ENCODE peak calls at places on chromosomes 16 and 17, in four cellular contexts. K is K562, H is HepG2, B is H1. C is an unnamed sample.

GRCh38 chr17:28745777-28746473 is 2.1 kb downstream of the TRAF4 start:
- DNase-seq in K (no peak), H (no peak), B (no peak), C (no peak)

GRCh38 chr17:49990921-49991320 is 4.1 kb downstream of the DLX3 start:
- DNase-seq in H (no peak), K (no peak), B (no peak), C (no peak)

GRCh38 chr16:11349599-11350276 is 4.5 kb downstream of the RMI2 start:
- DNase-seq in K (no peak), H (no peak), B (no peak), C (no peak)

GRCh38 chr16:66476328-66477027 is 49.4 kb downstream of the BEAN1 start:
- DNase-seq in B (no peak), H (no peak), K (peak), C (no peak)

GRCh38 chr17:72122336-72122667 is 1.5 kb downstream of the SOX9 start:
- DNase-seq in B (no peak), K (no peak), H (no peak), C (no peak)

GRCh38 chr17:41417576-41418015 is 6.8 kb downstream of the KRT37 start:
- DNase-seq in K (peak), H (peak), B (no peak), C (no peak)

GRCh38 chr16:66264311-66265105 is 102.0 kb upstream of the CDH5 start:
- DNase-seq in H (no peak), B (no peak), K (no peak), C (no peak)

GRCh38 chr17:205176-205538 is 23.7 kb upstream of the DOC2B start:
- DNase-seq in K (no peak), B (no peak), H (no peak), C (no peak)

GRCh38 chr17:76495663-76496400 is 5.4 kb downstream of the RHBDF2 start:
- DNase-seq in K (no peak), B (no peak), H (no peak), C (no peak)

GRCh38 chr17:40803617-40804082 is 3.9 kb upstream of the KRT28 start:
- DNase-seq in K (peak), H (peak), B (no peak), C (no peak)

GRCh38 chr17:733743-734142 is 1.3 kb downstream of the TLCD3A start:
- DNase-seq in H (no peak), B (no peak), K (no peak), C (no peak)

GRCh38 chr17:68675723-68676122 is 74.6 kb upstream of the FAM20A start:
- DNase-seq in B (no peak), H (no peak), K (no peak), C (no peak)

GRCh38 chr17:78252701-78253635 is 21.5 kb downstream of the TMEM235 start:
- DNase-seq in B (no peak), K (no peak), H (no peak), C (no peak)

GRCh38 chr16:69131167-69131748 is 1.1 kb downstream of the CHTF8 start:
- DNase-seq in H (no peak), B (no peak), K (peak), C (no peak)

GRCh38 chr17:48989100-48989499 is 8.1 kb upstream of the IGF2BP1 start:
- DNase-seq in K (no peak), H (no peak), B (no peak), C (no peak)

GRCh38 chr17:75131278-75132017 is at the start of gene NT5C:
- DNase-seq in H (peak), B (peak), K (peak), C (no peak)

GRCh38 chr16:81745704-81746558 is 33.2 kb upstream of the PLCG2 start:
- DNase-seq in H (peak), B (no peak), K (peak), C (no peak)

GRCh38 chr17:67707442-67707841 is 10.3 kb upstream of the NOL11 start:
- DNase-seq in B (no peak), H (no peak), K (no peak), C (no peak)

GRCh38 chr17:48037036-48037881 is at the start of gene COPZ2:
- DNase-seq in K (no peak), H (peak), B (no peak), C (no peak)

GRCh38 chr17:34706029-34706428 is 126.6 kb downstream of the TMEM132E start:
- DNase-seq in K (peak), B (no peak), H (no peak), C (no peak)

GRCh38 chr17:72273301-72274056 is 152.7 kb downstream of the SOX9 start:
- DNase-seq in K (no peak), B (no peak), H (no peak), C (no peak)

GRCh38 chr17:32461853-32462617 is 17.7 kb downstream of the PSMD11 start:
- DNase-seq in K (peak), H (peak), B (no peak), C (no peak)

GRCh38 chr17:81691196-81691595 is 7.4 kb downstream of the HGS start:
- DNase-seq in K (no peak), B (no peak), H (no peak), C (no peak)

GRCh38 chr16:72797606-72798005 is 250.3 kb downstream of the ZFHX3 start:
- DNase-seq in H (no peak), K (no peak), B (no peak), C (no peak)

GRCh38 chr17:29376667-29377268 is 13.4 kb upstream of the TAOK1 start:
- DNase-seq in H (no peak), B (no peak), K (no peak), C (no peak)

GRCh38 chr17:47776330-47777197 is 43.5 kb downstream of the TBX21 start:
- DNase-seq in B (no peak), H (peak), K (peak), C (no peak)

GRCh38 chr17:74566132-74566753 is 1.1 kb downstream of the CD300H start:
- DNase-seq in K (peak), B (peak), H (peak), C (no peak)

GRCh38 chr16:78297066-78297666 is 197.7 kb downstream of the WWOX start:
- DNase-seq in K (no peak), H (peak), B (no peak), C (no peak)

GRCh38 chr16:75380870-75381269 is 52.4 kb downstream of the CFDP1 start:
- DNase-seq in H (no peak), B (no peak), K (no peak), C (no peak)

GRCh38 chr16:84369938-84370627 is 1.7 kb downstream of the ATP2C2 start:
- DNase-seq in K (no peak), B (no peak), H (no peak), C (no peak)

GRCh38 chr16:84369105-84369504 is 767 bp downstream of the ATP2C2 start:
- DNase-seq in H (no peak), B (no peak), K (no peak), C (no peak)

GRCh38 chr16:84367297-84367680 is 1.0 kb upstream of the ATP2C2 start:
- DNase-seq in B (no peak), H (no peak), K (no peak), C (no peak)

GRCh38 chr16:84367750-84368320 is 503 bp upstream of the ATP2C2 start:
- DNase-seq in B (no peak), K (no peak), H (no peak), C (no peak)

GRCh38 chr16:84368327-84368996 is at the start of gene ATP2C2:
- DNase-seq in H (no peak), B (peak), K (peak), C (no peak)
- TF ChIP-seq BRCA1 in H (no peak), B (no peak), K (no peak), C (no peak)

GRCh38 chr16:86988920-86989715 is 328.1 kb downstream of the C16orf95 start:
- DNase-seq in H (no peak), K (no peak), B (no peak), C (no peak)
- TF ChIP-seq BRCA1 in H (no peak), K (no peak), B (no peak), C (no peak)

DNA sequence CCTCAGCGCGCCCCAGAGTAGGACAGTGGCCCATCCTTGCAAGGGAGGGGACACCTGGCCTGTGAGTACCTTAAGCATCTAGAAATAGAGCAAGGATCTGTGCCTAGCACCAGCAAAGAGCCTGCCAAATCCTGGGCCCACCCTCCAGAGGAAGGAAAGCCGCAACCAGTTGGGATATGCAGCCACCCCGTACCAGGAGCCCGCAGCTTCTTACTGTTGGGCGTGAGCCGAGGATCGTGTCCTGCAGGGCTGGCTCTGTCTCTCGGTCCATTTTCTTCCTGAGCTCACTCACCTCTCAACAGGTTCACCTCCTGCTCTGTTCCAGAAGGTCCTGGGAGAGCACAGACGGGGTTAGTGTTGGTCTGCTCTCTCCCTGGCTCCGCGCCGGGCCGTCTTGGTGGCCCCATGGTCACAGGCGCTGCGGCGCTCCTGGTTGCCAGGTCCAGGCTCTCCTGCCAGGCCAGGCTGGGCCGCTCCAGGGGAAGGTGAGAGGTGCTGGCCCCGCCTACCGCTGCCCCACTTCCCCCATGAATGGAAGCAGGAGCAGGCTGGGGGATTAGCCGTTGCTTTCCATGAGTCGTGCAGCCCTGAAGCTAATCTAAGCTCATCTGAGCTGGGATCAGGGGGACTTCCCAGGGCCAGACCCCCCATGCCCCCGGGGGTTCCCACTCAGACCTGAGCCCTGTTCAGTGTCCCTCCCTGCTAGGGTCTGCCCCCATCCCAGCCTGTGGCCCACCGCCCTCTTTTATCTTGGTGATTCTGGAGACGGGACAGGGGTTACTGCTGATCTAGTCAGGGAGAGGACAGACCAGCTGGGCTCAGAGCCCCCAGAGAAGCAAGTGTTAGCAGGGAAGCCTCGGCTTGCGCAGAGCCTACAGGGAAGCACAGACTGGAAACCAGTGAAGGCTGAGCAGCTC is 12.7 kb downstream of the ENDOV start:
- DNase-seq in B (no peak), K (no peak), H (no peak), C (no peak)
- TF ChIP-seq BRCA1 in B (no peak), K (no peak), H (no peak), C (no peak)

GRCh38 chr17:2965621-2966275 is 97.7 kb downstream of the OR1D5 start:
- DNase-seq in B (no peak), K (no peak), H (no peak), C (no peak)
- TF ChIP-seq BRCA1 in B (no peak), K (no peak), H (no peak), C (no peak)

GRCh38 chr16:62067182-62067581 is 30.9 kb upstream of the CDH8 start:
- DNase-seq in B (no peak), K (no peak), H (no peak), C (no peak)

GRCh38 chr16:62064173-62064572 is 27.9 kb upstream of the CDH8 start:
- DNase-seq in B (no peak), K (no peak), H (no peak), C (no peak)

GRCh38 chr16:62066747-62067146 is 30.5 kb upstream of the CDH8 start:
- DNase-seq in B (no peak), H (no peak), K (no peak), C (no peak)

GRCh38 chr16:62067981-62068380 is 31.7 kb upstream of the CDH8 start:
- DNase-seq in K (no peak), B (no peak), H (no peak), C (no peak)

DNA sequence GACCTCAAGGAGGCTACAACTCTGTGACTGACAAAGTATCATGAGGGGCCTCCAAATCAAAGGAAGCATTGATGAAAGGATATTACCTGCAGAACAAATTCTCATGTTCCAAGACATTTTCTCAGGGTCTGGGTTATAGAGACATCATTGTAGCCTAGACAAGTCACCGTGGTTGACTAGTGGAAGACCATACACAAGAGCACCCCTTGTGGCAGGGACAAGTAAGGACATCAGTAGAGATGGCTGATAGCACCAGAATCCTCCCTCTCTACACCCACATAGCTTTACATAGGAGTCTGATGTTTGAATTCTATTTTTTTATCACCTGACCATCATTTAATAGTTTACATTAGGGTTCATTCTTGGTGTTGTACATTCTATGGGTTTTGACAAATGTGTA is 32.5 kb upstream of the CDH8 start:
- DNase-seq in K (peak), H (peak), B (no peak), C (no peak)
- TF ChIP-seq BRCA1 in K (no peak), H (no peak), B (no peak), C (no peak)

C was measured in GM12878.